ENCODE peak calls at places on chromosomes 5 and 9, in five cellular contexts. One of them, this sample, is unnamed.

GRCh38 chr5:158855510-158855909 is 244.2 kb downstream of the EBF1 start:
- DNase-seq in smooth muscle cell of the brain vasculature: no peak
- DNase-seq in T follicular helper cell: no peak
- DNase-seq in HEK293T: no peak
- DNase-seq in iPS DF 19.7: no peak
- DNase-seq in this sample: no peak

GRCh38 chr5:173602423-173602822 is 14.0 kb downstream of the BOD1 start:
- DNase-seq in smooth muscle cell of the brain vasculature: no peak
- DNase-seq in T follicular helper cell: no peak
- DNase-seq in HEK293T: no peak
- DNase-seq in iPS DF 19.7: no peak
- DNase-seq in this sample: no peak

GRCh38 chr9:124665391-124666058 is 105.6 kb downstream of the NR6A1 start:
- DNase-seq in smooth muscle cell of the brain vasculature: no peak
- DNase-seq in T follicular helper cell: no peak
- DNase-seq in HEK293T: no peak
- DNase-seq in iPS DF 19.7: no peak
- DNase-seq in this sample: no peak

GRCh38 chr5:164748861-164749260 is 1243.4 kb downstream of the MAT2B start:
- DNase-seq in smooth muscle cell of the brain vasculature: no peak
- DNase-seq in T follicular helper cell: no peak
- DNase-seq in HEK293T: no peak
- DNase-seq in iPS DF 19.7: no peak
- DNase-seq in this sample: no peak

GRCh38 chr9:128316421-128316820 is 5.8 kb downstream of the TRUB2 start:
- DNase-seq in smooth muscle cell of the brain vasculature: no peak
- DNase-seq in T follicular helper cell: no peak
- DNase-seq in HEK293T: no peak
- DNase-seq in iPS DF 19.7: no peak
- DNase-seq in this sample: no peak

GRCh38 chr5:123107343-123108240 is 18.6 kb downstream of the PRDM6 start:
- DNase-seq in smooth muscle cell of the brain vasculature: no peak
- DNase-seq in T follicular helper cell: no peak
- DNase-seq in HEK293T: no peak
- DNase-seq in iPS DF 19.7: no peak
- DNase-seq in this sample: no peak

GRCh38 chr9:74817281-74818181 is 70.2 kb downstream of the TRPM6 start:
- DNase-seq in smooth muscle cell of the brain vasculature: no peak
- DNase-seq in T follicular helper cell: no peak
- DNase-seq in HEK293T: no peak
- DNase-seq in iPS DF 19.7: no peak
- DNase-seq in this sample: no peak

GRCh38 chr5:100546041-100546440 is 10.9 kb downstream of the FAM174A start:
- DNase-seq in smooth muscle cell of the brain vasculature: no peak
- DNase-seq in T follicular helper cell: no peak
- DNase-seq in HEK293T: no peak
- DNase-seq in iPS DF 19.7: no peak
- DNase-seq in this sample: no peak

GRCh38 chr9:33225319-33226152 is 14.4 kb upstream of the SPINK4 start:
- DNase-seq in smooth muscle cell of the brain vasculature: peak
- DNase-seq in T follicular helper cell: peak
- DNase-seq in HEK293T: peak
- DNase-seq in iPS DF 19.7: no peak
- DNase-seq in this sample: peak

GRCh38 chr5:75167345-75167744 is 69.3 kb downstream of the ANKRD31 start:
- DNase-seq in smooth muscle cell of the brain vasculature: no peak
- DNase-seq in T follicular helper cell: no peak
- DNase-seq in HEK293T: peak
- DNase-seq in iPS DF 19.7: peak
- DNase-seq in this sample: no peak

GRCh38 chr5:16345454-16345853 is 120.1 kb downstream of the ZNF622 start:
- DNase-seq in smooth muscle cell of the brain vasculature: no peak
- DNase-seq in T follicular helper cell: no peak
- DNase-seq in HEK293T: no peak
- DNase-seq in iPS DF 19.7: no peak
- DNase-seq in this sample: no peak